ENCODE peak calls at places on chromosomes 5 and 9, in seven cellular contexts. One of them, this sample, is unnamed.
A peak's percentile ranks its signal among the peaks of the same experiment; 100 is the strongest.

GRCh38 chr9:110999379-110999778 is 38.9 kb downstream of the LPAR1 start:
- DNase-seq in fibroblast of lung: no peak
- DNase-seq in right cardiac atrium: no peak
- DNase-seq in activated CD4-positive, alpha-beta T cell treated with anti-CD3 and anti-CD28 coated beads for 48 hours: no peak
- DNase-seq in tibial artery: no peak
- DNase-seq in A549: no peak
- DNase-seq in cardiac fibroblast: no peak
- DNase-seq in this sample: no peak

GRCh38 chr5:79448336-79448735 is 65.6 kb downstream of the HOMER1 start:
- DNase-seq in fibroblast of lung: peak; percentile 39
- DNase-seq in right cardiac atrium: no peak
- DNase-seq in activated CD4-positive, alpha-beta T cell treated with anti-CD3 and anti-CD28 coated beads for 48 hours: no peak
- DNase-seq in tibial artery: no peak
- DNase-seq in A549: no peak
- DNase-seq in cardiac fibroblast: peak; percentile 81
- DNase-seq in this sample: no peak

GRCh38 chr9:110065527-110065926 is 142.4 kb downstream of the C9orf152 start:
- DNase-seq in fibroblast of lung: peak; percentile 90
- DNase-seq in right cardiac atrium: no peak
- DNase-seq in activated CD4-positive, alpha-beta T cell treated with anti-CD3 and anti-CD28 coated beads for 48 hours: no peak
- DNase-seq in tibial artery: no peak
- DNase-seq in A549: no peak
- DNase-seq in cardiac fibroblast: peak; percentile 79
- DNase-seq in this sample: no peak

GRCh38 chr9:95071925-95072324 is 245.6 kb downstream of the FANCC start:
- DNase-seq in fibroblast of lung: no peak
- DNase-seq in right cardiac atrium: no peak
- DNase-seq in activated CD4-positive, alpha-beta T cell treated with anti-CD3 and anti-CD28 coated beads for 48 hours: no peak
- DNase-seq in tibial artery: no peak
- DNase-seq in A549: no peak
- DNase-seq in cardiac fibroblast: no peak
- DNase-seq in this sample: no peak

GRCh38 chr5:180126716-180127681 is 55.4 kb upstream of the RNF130 start:
- DNase-seq in fibroblast of lung: no peak
- DNase-seq in right cardiac atrium: peak; percentile 69
- DNase-seq in activated CD4-positive, alpha-beta T cell treated with anti-CD3 and anti-CD28 coated beads for 48 hours: peak; percentile 57
- DNase-seq in tibial artery: no peak
- DNase-seq in A549: peak; percentile 42
- DNase-seq in cardiac fibroblast: peak; percentile 17
- DNase-seq in this sample: no peak

GRCh38 chr9:69151506-69151905 is 22.6 kb upstream of the TJP2 start:
- DNase-seq in fibroblast of lung: no peak
- DNase-seq in right cardiac atrium: no peak
- DNase-seq in activated CD4-positive, alpha-beta T cell treated with anti-CD3 and anti-CD28 coated beads for 48 hours: no peak
- DNase-seq in tibial artery: no peak
- DNase-seq in A549: no peak
- DNase-seq in cardiac fibroblast: no peak
- DNase-seq in this sample: no peak

GRCh38 chr5:146026307-146027010 is 78.9 kb downstream of the PLAC8L1 start:
- DNase-seq in fibroblast of lung: no peak
- DNase-seq in right cardiac atrium: no peak
- DNase-seq in activated CD4-positive, alpha-beta T cell treated with anti-CD3 and anti-CD28 coated beads for 48 hours: no peak
- DNase-seq in tibial artery: no peak
- DNase-seq in A549: no peak
- DNase-seq in cardiac fibroblast: no peak
- DNase-seq in this sample: no peak

GRCh38 chr9:110282023-110282766 is 25.9 kb upstream of the TXN start:
- DNase-seq in fibroblast of lung: no peak
- DNase-seq in right cardiac atrium: no peak
- DNase-seq in activated CD4-positive, alpha-beta T cell treated with anti-CD3 and anti-CD28 coated beads for 48 hours: no peak
- DNase-seq in tibial artery: no peak
- DNase-seq in A549: peak; percentile 12
- DNase-seq in cardiac fibroblast: no peak
- DNase-seq in this sample: no peak

GRCh38 chr5:147445093-147445492 is 64.8 kb downstream of the DPYSL3 start:
- DNase-seq in fibroblast of lung: no peak
- DNase-seq in right cardiac atrium: peak; percentile 73
- DNase-seq in activated CD4-positive, alpha-beta T cell treated with anti-CD3 and anti-CD28 coated beads for 48 hours: no peak
- DNase-seq in tibial artery: no peak
- DNase-seq in A549: no peak
- DNase-seq in cardiac fibroblast: no peak
- DNase-seq in this sample: no peak

GRCh38 chr5:72288923-72289322 is 31.1 kb downstream of the MRPS27 start:
- DNase-seq in fibroblast of lung: no peak
- DNase-seq in right cardiac atrium: peak; percentile 31
- DNase-seq in activated CD4-positive, alpha-beta T cell treated with anti-CD3 and anti-CD28 coated beads for 48 hours: no peak
- DNase-seq in tibial artery: no peak
- DNase-seq in A549: no peak
- DNase-seq in cardiac fibroblast: no peak
- DNase-seq in this sample: no peak

GRCh38 chr9:116998305-116998704 is 311.2 kb downstream of the TRIM32 start:
- DNase-seq in fibroblast of lung: peak; percentile 1
- DNase-seq in right cardiac atrium: no peak
- DNase-seq in activated CD4-positive, alpha-beta T cell treated with anti-CD3 and anti-CD28 coated beads for 48 hours: no peak
- DNase-seq in tibial artery: no peak
- DNase-seq in A549: no peak
- DNase-seq in cardiac fibroblast: peak; percentile 10
- DNase-seq in this sample: no peak

GRCh38 chr5:139789845-139790189 is 5.8 kb upstream of the PSD2 start:
- DNase-seq in fibroblast of lung: no peak
- DNase-seq in right cardiac atrium: peak; percentile 50
- DNase-seq in activated CD4-positive, alpha-beta T cell treated with anti-CD3 and anti-CD28 coated beads for 48 hours: no peak
- DNase-seq in tibial artery: no peak
- DNase-seq in A549: no peak
- DNase-seq in cardiac fibroblast: no peak
- DNase-seq in this sample: no peak

GRCh38 chr9:72921888-72922654 is 30.8 kb downstream of the ALDH1A1 start:
- DNase-seq in fibroblast of lung: no peak
- DNase-seq in right cardiac atrium: no peak
- DNase-seq in activated CD4-positive, alpha-beta T cell treated with anti-CD3 and anti-CD28 coated beads for 48 hours: no peak
- DNase-seq in tibial artery: no peak
- DNase-seq in A549: no peak
- DNase-seq in cardiac fibroblast: no peak
- DNase-seq in this sample: no peak

GRCh38 chr5:155126573-155126972 is 113.0 kb downstream of the KIF4B start:
- DNase-seq in fibroblast of lung: no peak
- DNase-seq in right cardiac atrium: no peak
- DNase-seq in activated CD4-positive, alpha-beta T cell treated with anti-CD3 and anti-CD28 coated beads for 48 hours: no peak
- DNase-seq in tibial artery: no peak
- DNase-seq in A549: no peak
- DNase-seq in cardiac fibroblast: no peak
- DNase-seq in this sample: no peak